ENCODE peak calls at places on chromosomes 16 and 17, in eight cellular contexts. G, V, F, B, D, W, C and H are unnamed samples.

GRCh38 chr16:19283637-19284036 is 1.9 kb upstream of the CLEC19A start:
- DNase-seq in B (no peak), G (no peak), W (no peak), V (no peak), C (no peak), D (no peak), F (no peak), H (no peak)

GRCh38 chr16:56451753-56452689 is 667 bp downstream of the OGFOD1 start:
- DNase-seq in W (no peak), V (peak), G (no peak), B (no peak), F (peak), C (peak), D (peak), H (no peak)

GRCh38 chr17:38867179-38867994 is 2.5 kb upstream of the LASP1 start:
- DNase-seq in B (no peak), D (no peak), V (peak), C (peak), W (no peak), G (peak), F (no peak), H (no peak)

GRCh38 chr17:7248811-7249210 is 2.7 kb downstream of the CTDNEP1 start:
- DNase-seq in D (no peak), F (no peak), V (no peak), W (no peak), G (no peak), B (no peak), C (no peak), H (no peak)

GRCh38 chr16:82651921-82652601 is 25.3 kb downstream of the CDH13 start:
- DNase-seq in V (no peak), D (no peak), B (no peak), C (no peak), G (peak), W (no peak), F (no peak), H (no peak)

GRCh38 chr16:17470871-17471744 is at the start of gene XYLT1:
- DNase-seq in W (no peak), F (peak), D (no peak), G (no peak), B (peak), V (no peak), C (peak), H (peak)

GRCh38 chr17:39757931-39758873 is 20.5 kb downstream of the GRB7 start:
- DNase-seq in F (no peak), C (no peak), B (no peak), G (peak), W (no peak), D (no peak), V (no peak), H (no peak)

GRCh38 chr16:27452569-27453475 is 50.8 kb downstream of the IL21R start:
- DNase-seq in D (no peak), B (no peak), C (no peak), V (no peak), W (no peak), F (no peak), G (peak), H (no peak)

GRCh38 chr16:65314246-65315003 is 192.6 kb upstream of the CDH11 start:
- DNase-seq in D (no peak), W (no peak), B (no peak), F (no peak), V (no peak), C (no peak), G (no peak), H (no peak)

GRCh38 chr17:10875984-10876555 is 38.2 kb upstream of the PIRT start:
- DNase-seq in D (peak), W (peak), C (peak), V (peak), G (no peak), F (peak), B (no peak), H (no peak)

GRCh38 chr17:18070861-18071340 is 16.8 kb upstream of the DRG2 start:
- DNase-seq in B (no peak), G (no peak), V (peak), W (no peak), D (peak), F (no peak), C (peak), H (no peak)

GRCh38 chr17:57445051-57445450 is 188.7 kb downstream of the MSI2 start:
- DNase-seq in D (no peak), B (peak), F (no peak), G (no peak), V (no peak), C (no peak), W (no peak), H (no peak)

GRCh38 chr16:68229431-68230175 is 6.3 kb downstream of the ESRP2 start:
- DNase-seq in V (peak), C (peak), D (peak), F (peak), B (no peak), G (no peak), W (no peak), H (no peak)

GRCh38 chr17:72600934-72601333 is 480.1 kb downstream of the SOX9 start:
- DNase-seq in F (no peak), C (no peak), B (no peak), G (no peak), D (no peak), V (no peak), W (no peak), H (no peak)

GRCh38 chr17:73205326-73205980 is 12.6 kb downstream of the COG1 start:
- DNase-seq in G (no peak), D (no peak), W (no peak), F (peak), V (no peak), B (peak), C (no peak), H (no peak)

GRCh38 chr16:4511441-4512082 is 27.0 kb downstream of the CDIP1 start:
- DNase-seq in G (no peak), C (peak), B (no peak), V (peak), W (no peak), F (peak), D (peak), H (peak)

GRCh38 chr16:79607587-79607986 is 7.0 kb upstream of the MAF start:
- DNase-seq in G (no peak), B (no peak), D (no peak), C (no peak), F (no peak), W (no peak), V (no peak), H (no peak)

DNA sequence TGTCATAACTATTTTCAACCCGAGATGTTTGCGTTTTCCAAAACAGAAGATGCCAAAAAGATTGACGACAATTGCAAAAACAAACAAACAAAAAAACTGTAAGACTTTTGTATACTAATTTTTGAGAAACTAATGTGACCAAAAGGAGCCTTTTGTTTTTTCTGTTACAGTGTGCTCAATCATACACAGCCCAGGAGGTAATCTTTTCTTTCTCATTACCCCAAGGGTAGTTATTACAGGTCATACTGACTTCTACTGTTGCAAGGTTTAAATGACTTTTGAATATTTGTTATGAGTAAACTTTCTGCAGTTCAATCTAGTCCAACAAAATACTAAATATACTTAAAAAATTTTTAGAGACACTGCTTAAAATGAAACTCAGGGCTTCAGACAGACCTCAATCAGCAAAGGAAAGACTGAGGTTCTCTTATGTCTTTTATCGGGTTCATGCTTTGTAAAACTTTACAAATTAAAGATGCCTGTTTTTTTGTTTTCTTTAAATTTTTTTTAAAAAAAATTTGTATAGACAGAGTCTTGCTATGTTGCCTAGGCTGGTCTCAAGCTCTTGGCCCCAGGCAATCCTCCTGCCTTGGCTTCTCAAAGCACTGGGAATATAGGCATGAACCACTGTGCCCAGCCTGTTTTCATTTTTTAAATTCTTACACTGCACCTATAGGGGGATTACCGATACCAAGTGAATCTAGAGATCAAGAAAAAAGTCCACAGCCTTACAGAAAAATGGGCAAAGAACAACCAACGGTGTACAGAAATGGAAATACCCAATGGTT is 47.6 kb downstream of the SPOP start:
- DNase-seq in W (no peak), G (no peak), C (no peak), D (no peak), V (no peak), B (no peak), F (no peak), H (no peak)
- H3K27ac ChIP-seq in W (no peak), G (peak), C (no peak), D (no peak), V (no peak), B (no peak), F (no peak), H (no peak)

GRCh38 chr16:48999034-48999433 is 282.6 kb downstream of the CBLN1 start:
- DNase-seq in V (no peak), C (no peak), G (no peak), B (no peak), W (no peak), D (no peak), F (no peak), H (no peak)

GRCh38 chr16:49000594-49000993 is 281.0 kb downstream of the CBLN1 start:
- DNase-seq in W (no peak), G (no peak), D (peak), B (no peak), C (peak), V (no peak), F (no peak), H (no peak)

GRCh38 chr16:49003022-49003421 is 278.6 kb downstream of the CBLN1 start:
- DNase-seq in G (no peak), W (no peak), V (no peak), B (no peak), C (no peak), D (no peak), F (no peak), H (no peak)

GRCh38 chr16:48999508-48999907 is 282.1 kb downstream of the CBLN1 start:
- DNase-seq in V (no peak), C (no peak), B (no peak), D (no peak), W (no peak), F (no peak), G (no peak), H (no peak)

DNA sequence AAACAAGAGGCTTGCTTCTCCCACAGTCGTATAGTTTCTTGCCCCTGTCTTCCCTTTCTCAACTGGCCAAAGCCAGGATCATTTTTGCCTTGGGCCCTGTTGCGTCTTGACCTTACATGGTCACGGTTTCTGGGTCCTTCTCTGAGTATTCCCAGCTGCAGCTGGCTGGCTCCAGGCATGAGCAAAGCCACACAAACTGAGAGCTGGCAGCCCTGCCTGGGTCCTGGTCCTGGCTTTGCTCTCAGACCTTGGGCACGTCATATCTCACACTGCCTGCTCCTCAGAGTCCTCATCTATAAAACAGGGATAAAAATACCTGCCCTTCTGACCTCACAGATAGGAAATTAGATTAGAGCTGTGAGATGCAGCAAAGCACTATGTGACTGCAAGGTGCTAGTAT is 277.6 kb downstream of the CBLN1 start:
- DNase-seq in W (no peak), V (no peak), C (no peak), G (no peak), D (no peak), B (no peak), F (no peak), H (no peak)
- TF ChIP-seq POLR2AphosphoS5 in W (no peak), V (no peak), C (no peak), G (no peak), D (no peak), B (no peak), F (no peak), H (no peak)

GRCh38 chr16:85225291-85225690 is 113.0 kb upstream of the CIBAR2 start:
- DNase-seq in B (no peak), F (no peak), C (no peak), V (no peak), G (no peak), D (no peak), W (no peak), H (no peak)

GRCh38 chr16:85222151-85222863 is 110.0 kb upstream of the CIBAR2 start:
- DNase-seq in F (no peak), V (no peak), D (no peak), G (no peak), C (no peak), W (no peak), B (no peak), H (no peak)

GRCh38 chr16:85221081-85221809 is 109.0 kb upstream of the CIBAR2 start:
- DNase-seq in C (no peak), B (no peak), V (no peak), W (no peak), G (no peak), F (no peak), D (no peak), H (no peak)

GRCh38 chr16:85220125-85220839 is 108.0 kb upstream of the CIBAR2 start:
- DNase-seq in B (peak), D (no peak), W (no peak), C (no peak), F (peak), V (peak), G (no peak), H (no peak)

DNA sequence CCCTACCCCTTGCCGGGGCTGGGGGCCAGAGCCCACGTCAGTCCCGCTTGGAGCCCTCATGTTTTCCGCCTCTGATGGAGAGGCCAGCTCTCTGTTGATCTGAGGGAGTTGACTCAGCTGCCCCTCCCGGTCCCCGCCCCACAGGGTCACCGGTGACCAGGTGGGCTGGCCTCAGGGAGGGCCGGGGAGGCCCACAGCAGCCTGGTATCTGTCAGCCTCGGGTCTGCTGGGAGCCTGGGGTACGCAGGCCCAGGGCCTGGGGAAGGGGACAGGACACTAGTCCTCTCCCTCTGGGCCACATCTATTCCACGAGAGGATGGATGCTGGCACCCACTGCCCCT is 109.5 kb upstream of the CIBAR2 start:
- DNase-seq in F (no peak), C (no peak), B (no peak), D (no peak), W (no peak), G (no peak), V (no peak), H (no peak)
- H3K27ac ChIP-seq in F (no peak), C (no peak), B (peak), D (no peak), W (no peak), G (no peak), V (no peak), H (no peak)

GRCh38 chr17:82876602-82877391 is 37.0 kb upstream of the ZNF750 start:
- DNase-seq in D (peak), B (peak), C (peak), W (no peak), F (peak), G (no peak), V (peak), H (peak)
- TF ChIP-seq POLR2AphosphoS5 in D (no peak), B (no peak), C (no peak), W (no peak), F (peak), G (no peak), V (no peak), H (no peak)

DNA sequence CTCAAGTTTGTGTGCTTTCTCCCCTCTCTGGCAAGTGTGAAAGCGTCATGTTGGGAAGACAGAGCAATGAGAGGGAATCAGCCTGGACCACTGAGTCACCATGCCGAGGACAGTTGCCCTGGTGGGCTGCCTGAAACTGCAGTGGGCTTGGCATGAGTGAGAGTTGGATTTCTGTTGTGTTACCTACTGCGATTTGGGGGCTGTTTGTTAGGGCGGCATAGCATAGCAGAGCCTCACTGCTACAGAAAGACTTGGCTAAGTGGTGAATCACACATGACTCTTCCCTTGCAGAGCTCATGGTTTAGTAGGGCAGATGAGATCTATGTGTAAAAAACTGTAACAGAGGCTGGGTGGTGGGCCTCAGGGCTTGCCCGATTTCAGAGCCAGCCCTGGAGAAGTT is 324.6 kb downstream of the C16orf95 start:
- DNase-seq in D (no peak), C (no peak), W (no peak), B (no peak), V (no peak), F (no peak), G (no peak), H (no peak)
- H3K27ac ChIP-seq in D (no peak), C (no peak), W (no peak), B (no peak), V (no peak), F (no peak), G (no peak), H (peak)